ENCODE peak calls at places on chromosome X, in nine cellular contexts. S, A, M, W, E, U, J, B and G are unnamed samples.

GRCh38 chrX:12956704-12957541 is 18.0 kb upstream of the TMSB4X start:
- DNase-seq in J (peak; percentile 82), S (no peak), M (no peak), A (no peak), W (peak; percentile 52), B (no peak), U (no peak), E (no peak), G (no peak)

GRCh38 chrX:54482839-54483593 is 13.0 kb downstream of the FGD1 start:
- DNase-seq in J (no peak), S (peak; percentile 23), A (no peak), U (no peak), E (peak; percentile 42), W (no peak), M (no peak), B (no peak), G (no peak)

GRCh38 chrX:153925387-153925738 is 701 bp downstream of the ARHGAP4 start:
- DNase-seq in U (no peak), B (no peak), E (no peak), W (no peak), S (no peak), J (peak; percentile 72), M (no peak), A (no peak), G (no peak)

GRCh38 chrX:46325312-46325877 is 219.8 kb downstream of the ZNF674 start:
- DNase-seq in S (peak; percentile 41), U (no peak), B (no peak), A (no peak), M (no peak), W (peak; percentile 79), E (no peak), J (no peak), G (no peak)

GRCh38 chrX:40077176-40077575 is 20.6 kb downstream of the BCOR start:
- DNase-seq in M (no peak), S (no peak), E (no peak), W (no peak), A (no peak), J (no peak), B (no peak), U (no peak), G (no peak)

GRCh38 chrX:53263597-53264094 is 17.7 kb downstream of the IQSEC2 start:
- DNase-seq in S (peak; percentile 26), A (no peak), W (peak; percentile 40), B (no peak), E (no peak), J (no peak), U (no peak), M (no peak), G (peak; percentile 41)

GRCh38 chrX:43559643-43560042 is 96.5 kb upstream of the MAOA start:
- DNase-seq in A (peak; percentile 73), M (peak; percentile 5), U (peak; percentile 54), E (peak; percentile 31), J (peak; percentile 32), S (peak; percentile 21), B (no peak), W (peak; percentile 72), G (no peak)

GRCh38 chrX:74351760-74352159 is 47.8 kb downstream of the ZCCHC13 start:
- DNase-seq in S (no peak), B (no peak), U (no peak), E (no peak), J (no peak), M (no peak), A (no peak), W (no peak), G (no peak)

GRCh38 chrX:1778817-1779216 is 164.0 kb downstream of the ASMT start:
- DNase-seq in S (no peak), M (no peak), U (no peak), E (no peak), B (no peak), W (no peak), J (no peak), A (no peak), G (no peak)

GRCh38 chrX:57900961-57901360 is 9.3 kb downstream of the ZXDA start:
- DNase-seq in E (no peak), S (peak; percentile 65), U (no peak), B (no peak), W (peak; percentile 15), A (no peak), J (no peak), M (no peak), G (no peak)

GRCh38 chrX:20205927-20206708 is 60.6 kb downstream of the RPS6KA3 start:
- DNase-seq in S (no peak), J (no peak), E (no peak), U (no peak), A (no peak), W (no peak), B (no peak), M (no peak), G (no peak)

GRCh38 chrX:56802921-56803848 is 74.1 kb downstream of the NBDY start:
- DNase-seq in B (no peak), S (peak; percentile 54), M (peak; percentile 57), E (peak; percentile 84), J (peak; percentile 4), U (no peak), W (peak; percentile 72), A (peak; percentile 87), G (peak; percentile 87)

GRCh38 chrX:153560000-153560399 is 38.9 kb downstream of the CCNQ start:
- DNase-seq in J (no peak), U (no peak), S (no peak), A (no peak), M (no peak), E (no peak), W (peak; percentile 43), B (no peak), G (no peak)

GRCh38 chrX:133045986-133046385 is 50.9 kb downstream of the USP26 start:
- DNase-seq in W (peak; percentile 60), S (no peak), J (peak; percentile 9), M (no peak), B (no peak), E (no peak), A (no peak), U (no peak), G (no peak)

GRCh38 chrX:101759000-101759399 is 99.3 kb upstream of the ARMCX2 start:
- DNase-seq in W (peak; percentile 66), E (peak; percentile 28), B (no peak), J (peak; percentile 3), S (peak; percentile 35), A (no peak), M (peak; percentile 3), U (peak; percentile 18), G (no peak)

GRCh38 chrX:118545510-118545909 is 49.9 kb downstream of the DOCK11 start:
- DNase-seq in M (no peak), E (no peak), B (no peak), J (no peak), S (no peak), A (no peak), U (no peak), W (no peak), G (no peak)